ENCODE peak calls at places on chromosomes 3 and 15, in eight cellular contexts. D, S, M, Z, T, K, V and C are unnamed samples.

GRCh38 chr3:124246949-124247348 is 255.0 kb upstream of the ROPN1 start:
- DNase-seq in D (no peak), S (peak), M (no peak), Z (no peak), T (no peak), K (no peak), V (no peak), C (no peak)

GRCh38 chr15:56923174-56923579 is 4.7 kb downstream of the TCF12 start:
- DNase-seq in D (no peak), S (no peak), M (no peak), Z (no peak), T (no peak), K (no peak), V (no peak), C (no peak)

GRCh38 chr3:71309342-71309741 is 274.2 kb downstream of the FOXP1 start:
- DNase-seq in D (no peak), S (no peak), M (no peak), Z (no peak), T (no peak), K (no peak), V (no peak), C (no peak)

GRCh38 chr15:48682949-48683651 is 37.6 kb upstream of the FBN1 start:
- DNase-seq in D (peak), S (peak), M (peak), Z (no peak), T (peak), K (no peak), V (no peak), C (no peak)

GRCh38 chr3:13075318-13075717 is 2.1 kb upstream of the IQSEC1 start:
- DNase-seq in D (no peak), S (no peak), M (no peak), Z (no peak), T (peak), K (no peak), V (no peak), C (no peak)

GRCh38 chr3:127784865-127785710 is 37.2 kb downstream of the MGLL start:
- DNase-seq in D (no peak), S (no peak), M (no peak), Z (no peak), T (no peak), K (no peak), V (no peak), C (no peak)

GRCh38 chr3:151265866-151266265 is 12.5 kb downstream of the P2RY14 start:
- DNase-seq in D (no peak), S (no peak), M (no peak), Z (no peak), T (no peak), K (no peak), V (no peak), C (no peak)

GRCh38 chr3:66066963-66067617 is 28.4 kb upstream of the MAGI1 start:
- DNase-seq in D (no peak), S (no peak), M (no peak), Z (no peak), T (no peak), K (no peak), V (no peak), C (no peak)

GRCh38 chr15:68228143-68228970 is 1.2 kb downstream of the CLN6 start:
- DNase-seq in D (no peak), S (no peak), M (peak), Z (no peak), T (no peak), K (no peak), V (no peak), C (peak)

GRCh38 chr15:88113909-88114308 is 142.6 kb downstream of the NTRK3 start:
- DNase-seq in D (no peak), S (no peak), M (no peak), Z (no peak), T (no peak), K (no peak), V (no peak), C (no peak)

GRCh38 chr3:109072208-109072607 is 45.7 kb downstream of the MORC1 start:
- DNase-seq in D (no peak), S (no peak), M (no peak), Z (no peak), T (no peak), K (no peak), V (no peak), C (no peak)

GRCh38 chr15:39781967-39782292 is 711 bp downstream of the FSIP1 start:
- DNase-seq in D (no peak), S (no peak), M (no peak), Z (no peak), T (no peak), K (no peak), V (no peak), C (no peak)

GRCh38 chr3:106631378-106632083 is 745.7 kb upstream of the CCDC54 start:
- DNase-seq in D (no peak), S (no peak), M (no peak), Z (no peak), T (no peak), K (no peak), V (no peak), C (no peak)

GRCh38 chr3:11818033-11818432 is 28.7 kb downstream of the TAMM41 start:
- DNase-seq in D (no peak), S (no peak), M (no peak), Z (no peak), T (no peak), K (no peak), V (no peak), C (no peak)

GRCh38 chr15:29870495-29871151 is 48.4 kb upstream of the TJP1 start:
- DNase-seq in D (peak), S (no peak), M (no peak), Z (no peak), T (peak), K (no peak), V (no peak), C (no peak)

GRCh38 chr3:131401978-131402377 is 20.4 kb downstream of the NUDT16 start:
- DNase-seq in D (no peak), S (no peak), M (no peak), Z (no peak), T (no peak), K (no peak), V (no peak), C (no peak)

GRCh38 chr3:73056365-73057150 is 4.9 kb upstream of the EBLN2 start:
- DNase-seq in D (no peak), S (peak), M (no peak), Z (no peak), T (no peak), K (no peak), V (no peak), C (no peak)

GRCh38 chr15:43934480-43934879 is 107.7 kb downstream of the WDR76 start:
- DNase-seq in D (no peak), S (no peak), M (no peak), Z (no peak), T (no peak), K (no peak), V (no peak), C (no peak)

GRCh38 chr3:128493221-128494151 is 485 bp upstream of the GATA2 start:
- DNase-seq in D (no peak), S (no peak), M (peak), Z (no peak), T (no peak), K (no peak), V (no peak), C (peak)

GRCh38 chr15:95416576-95416975 is 913.9 kb upstream of the NR2F2 start:
- DNase-seq in D (no peak), S (no peak), M (no peak), Z (no peak), T (no peak), K (no peak), V (no peak), C (no peak)

DNA sequence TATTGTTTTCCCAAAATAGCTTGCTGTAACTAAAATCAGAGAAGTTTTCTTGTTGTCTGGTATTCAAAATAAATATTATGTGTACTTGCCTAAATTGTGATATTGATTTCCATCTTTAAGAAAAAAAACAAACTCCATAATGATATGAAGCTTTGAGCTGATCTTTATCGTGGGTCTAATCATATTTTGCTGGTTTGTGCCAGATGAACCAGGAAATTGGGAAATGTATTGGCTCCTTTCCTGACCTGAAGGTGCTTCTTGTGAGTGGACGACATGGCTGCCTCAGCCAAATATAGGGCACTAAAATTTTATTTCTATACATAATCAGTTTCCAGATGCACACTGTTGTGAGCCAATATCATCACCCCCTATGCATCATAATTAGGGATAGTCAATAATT is 113.3 kb downstream of the DIPK2A start:
- DNase-seq in D (no peak), S (no peak), M (no peak), Z (no peak), T (no peak), K (no peak), V (no peak), C (no peak)
- TF ChIP-seq POLR2A in D (no peak), S (no peak), M (no peak), Z (no peak), T (no peak), K (no peak), V (no peak), C (no peak)

DNA sequence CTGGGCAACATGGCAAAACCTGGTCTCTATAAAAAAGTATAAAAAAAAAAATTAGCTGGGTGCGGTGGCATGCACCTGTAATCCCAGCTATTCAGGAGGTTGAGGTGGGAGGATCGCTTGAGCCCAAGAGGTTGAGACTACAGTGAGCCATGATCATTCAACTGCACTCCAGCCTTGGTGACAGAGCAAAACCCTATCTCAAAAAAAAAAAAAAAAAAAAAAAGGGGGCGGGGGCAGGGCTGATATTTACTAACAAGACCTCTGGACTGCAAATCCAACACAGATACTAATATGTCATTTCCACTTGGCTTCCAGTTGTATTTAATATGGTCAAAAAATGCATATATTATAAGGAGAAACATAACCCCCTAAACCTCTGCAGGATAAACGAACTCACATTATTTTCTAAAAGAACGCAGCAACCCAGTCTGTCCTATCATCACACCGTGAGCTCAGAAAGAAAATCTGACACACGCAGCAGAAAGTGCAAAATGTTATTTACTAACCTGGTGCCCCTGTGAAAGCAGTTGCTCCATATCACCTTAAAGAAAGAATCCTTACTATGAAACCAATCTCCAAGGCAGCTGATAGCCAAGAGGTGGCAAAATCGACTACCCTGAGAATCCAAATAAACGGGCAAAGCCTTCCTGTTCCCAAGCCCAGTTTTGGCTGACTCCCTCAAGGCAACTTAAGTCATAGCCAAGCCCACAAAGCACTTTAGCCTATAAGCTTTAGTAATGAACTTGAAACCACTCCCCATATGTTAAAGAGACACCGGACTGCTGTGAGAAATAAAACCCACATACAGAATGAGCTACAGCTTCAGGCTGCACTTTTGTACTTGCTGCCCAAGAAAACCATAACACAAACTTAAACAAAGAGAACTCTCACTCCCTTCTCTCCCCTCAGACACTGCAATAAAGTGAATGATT is 39.3 kb downstream of the PLD1 start:
- DNase-seq in D (peak), S (peak), M (no peak), Z (no peak), T (peak), K (peak), V (no peak), C (no peak)
- TF ChIP-seq POLR2A in D (peak), S (no peak), M (no peak), Z (peak), T (no peak), K (peak), V (no peak), C (no peak)

GRCh38 chr3:129627350-129628168 is 21.1 kb upstream of the PLXND1 start:
- DNase-seq in D (peak), S (peak), M (peak), Z (peak), T (peak), K (peak), V (peak), C (peak)

GRCh38 chr3:129625071-129625874 is 18.8 kb upstream of the PLXND1 start:
- DNase-seq in D (no peak), S (no peak), M (peak), Z (no peak), T (no peak), K (no peak), V (peak), C (peak)

GRCh38 chr3:129629011-129629410 is 22.5 kb upstream of the PLXND1 start:
- DNase-seq in D (no peak), S (no peak), M (peak), Z (no peak), T (no peak), K (no peak), V (no peak), C (no peak)

GRCh38 chr3:129628169-129628522 is 21.7 kb upstream of the PLXND1 start:
- DNase-seq in D (no peak), S (no peak), M (no peak), Z (no peak), T (no peak), K (no peak), V (no peak), C (no peak)

GRCh38 chr3:129626744-129627349 is 20.4 kb upstream of the PLXND1 start:
- DNase-seq in D (peak), S (peak), M (peak), Z (peak), T (peak), K (peak), V (peak), C (no peak)
- TF ChIP-seq POLR2A in D (peak), S (no peak), M (no peak), Z (peak), T (peak), K (peak), V (peak), C (no peak)

DNA sequence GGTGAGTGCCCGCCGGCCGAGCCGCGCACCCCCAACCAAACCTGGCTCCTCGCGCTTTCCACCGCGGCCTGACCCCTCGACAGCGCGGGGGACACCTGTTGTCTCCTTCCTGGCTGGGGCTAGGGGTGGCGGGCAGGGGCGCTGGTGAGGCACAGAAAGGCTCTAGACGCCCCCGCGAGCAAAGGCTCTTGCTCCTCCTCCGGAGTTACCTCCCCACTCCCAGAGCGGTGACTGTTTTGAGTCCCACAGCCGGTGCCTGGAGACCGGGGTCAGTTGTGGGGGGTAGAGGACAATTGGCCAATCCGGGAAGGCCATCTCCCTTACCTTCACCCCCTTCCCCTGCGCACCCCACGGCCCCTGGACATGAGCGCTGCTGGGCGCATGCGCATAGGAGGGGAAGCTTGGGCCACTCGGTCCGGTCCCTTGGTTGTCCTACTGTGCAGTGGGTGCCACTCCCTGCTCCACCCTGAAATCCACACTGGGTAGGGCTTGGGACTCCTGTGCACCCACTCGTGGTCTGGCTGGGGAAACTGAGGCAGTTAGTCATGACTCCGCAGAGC is 554 bp downstream of the CHST13 start:
- DNase-seq in D (no peak), S (peak), M (no peak), Z (no peak), T (no peak), K (no peak), V (no peak), C (no peak)
- TF ChIP-seq POLR2A in D (no peak), S (no peak), M (no peak), Z (no peak), T (no peak), K (no peak), V (no peak), C (no peak)

GRCh38 chr3:49422379-49423248 is at the start of gene AMT:
- DNase-seq in D (peak), S (peak), M (no peak), Z (no peak), T (peak), K (no peak), V (no peak), C (no peak)
- TF ChIP-seq POLR2A in D (no peak), S (peak), M (no peak), Z (no peak), T (no peak), K (no peak), V (no peak), C (no peak)

DNA sequence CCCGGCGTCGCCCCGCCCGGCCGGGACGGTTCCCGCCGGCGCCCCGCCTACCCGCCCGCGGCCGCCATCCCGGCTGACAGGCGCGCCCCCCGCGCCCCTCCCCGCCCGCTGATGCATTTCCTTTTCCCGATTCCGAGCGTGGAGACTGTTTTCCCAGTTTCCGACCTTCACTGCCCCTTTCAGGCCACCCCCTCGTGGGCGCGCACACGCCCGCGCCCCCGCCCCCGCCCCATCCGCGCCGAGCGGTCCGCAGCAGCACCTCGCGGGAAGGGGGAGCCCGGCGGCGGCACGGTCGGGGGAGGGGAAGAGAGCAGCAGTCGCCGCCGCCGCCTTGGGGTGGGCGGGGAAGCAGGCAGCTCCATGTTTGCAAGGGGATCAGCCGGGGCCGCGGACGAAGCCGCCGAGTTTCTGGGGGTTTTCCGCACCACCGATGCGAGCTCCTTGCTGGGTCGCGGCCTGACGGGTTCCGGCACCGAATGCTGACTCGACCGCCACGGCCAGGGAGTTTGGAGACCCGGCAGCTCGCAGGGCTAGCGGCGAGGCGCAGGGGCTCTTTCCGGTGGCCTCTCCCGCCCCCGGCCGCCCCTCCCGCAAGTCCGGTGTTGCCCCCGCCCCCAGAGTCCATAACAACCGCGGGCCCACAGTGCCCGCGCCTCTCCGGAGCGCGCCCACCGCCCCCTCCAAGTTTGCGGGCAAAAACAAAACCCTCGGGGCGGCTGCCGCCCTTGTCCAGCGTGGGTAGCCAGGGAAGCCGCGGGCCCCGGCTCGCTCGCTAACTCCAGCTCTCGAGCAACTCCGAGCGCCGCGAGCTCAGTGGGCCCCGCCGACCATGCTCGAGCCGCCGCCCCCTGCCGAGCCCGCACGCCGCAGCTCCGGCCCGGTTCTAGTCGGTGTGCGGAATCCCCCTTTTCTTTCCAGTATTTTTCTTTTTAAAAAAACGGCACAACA is 3.3 kb upstream of the SIN3A start:
- DNase-seq in D (peak), S (no peak), M (peak), Z (peak), T (peak), K (peak), V (peak), C (peak)
- TF ChIP-seq POLR2A in D (no peak), S (no peak), M (no peak), Z (no peak), T (no peak), K (no peak), V (no peak), C (no peak)

DNA sequence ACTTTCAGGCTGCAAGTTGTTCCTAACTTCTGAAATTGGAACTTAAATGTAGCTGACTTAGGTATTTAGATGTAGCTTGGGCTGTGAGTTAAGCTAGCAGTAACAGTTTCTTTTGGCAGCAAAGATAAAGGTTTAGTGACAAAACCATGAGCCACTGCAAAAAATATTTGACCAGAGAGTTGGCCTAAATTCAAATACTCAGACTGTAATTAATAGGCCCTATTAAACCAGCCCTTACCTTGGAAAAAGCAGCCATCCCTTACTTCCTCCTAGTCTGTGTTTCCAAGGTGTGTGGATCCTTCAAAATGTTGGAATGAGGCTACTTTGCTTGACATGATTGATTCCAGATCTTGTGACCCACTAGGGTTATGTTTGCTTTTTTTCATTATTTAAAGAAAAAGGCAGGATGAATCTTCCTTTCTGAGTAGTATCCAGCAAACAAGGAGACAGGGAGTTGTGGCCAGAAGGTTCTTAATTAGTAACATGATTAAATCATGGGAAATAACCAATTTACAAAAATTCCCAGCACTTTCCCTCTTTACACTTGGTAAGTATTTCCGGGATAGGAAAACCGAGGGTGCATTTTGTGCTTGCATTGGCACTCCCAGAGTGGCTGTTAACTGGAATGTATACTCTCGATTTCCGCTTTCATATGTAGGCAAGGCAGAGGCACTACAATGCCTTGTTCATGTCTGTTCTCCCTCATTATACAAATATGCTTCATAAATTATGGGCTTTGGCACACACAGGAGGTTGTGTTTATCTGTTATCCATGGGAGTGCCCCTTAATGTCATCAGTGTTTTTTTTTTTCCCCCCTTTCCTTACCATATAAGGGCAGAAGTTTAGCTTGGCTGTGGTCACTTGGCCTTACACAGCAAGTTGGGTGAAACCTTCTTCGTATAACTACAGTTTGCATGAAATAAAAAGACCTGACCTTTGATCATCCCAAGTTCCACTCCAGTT is 8.5 kb downstream of the TPM1 start:
- DNase-seq in D (no peak), S (peak), M (no peak), Z (no peak), T (no peak), K (no peak), V (no peak), C (no peak)
- TF ChIP-seq POLR2A in D (no peak), S (no peak), M (no peak), Z (no peak), T (no peak), K (no peak), V (no peak), C (no peak)